ENCODE peak calls at places on chromosomes 16 and 17, in ten cellular contexts. J is HT1080; R is NT2/D1; E is activated naive CD4-positive, alpha-beta T cell treated with Interleukin-2 at 50 U/mL for 16 hours; M is BJ; Y is fibroblast of the conjunctiva; Q is GM10248; W is memory B cell; O is osteoblast; N is cardiac muscle cell. D is an unnamed sample.

GRCh38 chr17:31433091-31433790 is 41.8 kb downstream of the RAB11FIP4 start:
- DNase-seq in J (no peak), R (no peak), E (peak; percentile 21), M (no peak), Y (no peak), Q (no peak), W (no peak), O (peak; percentile 83), N (no peak), D (no peak)

GRCh38 chr17:80948961-80949450 is 42.6 kb upstream of the CHMP6 start:
- DNase-seq in J (no peak), R (no peak), E (no peak), M (no peak), Y (no peak), Q (no peak), W (no peak), O (peak; percentile 45), N (no peak), D (peak; percentile 45)

GRCh38 chr17:1055751-1056645 is 59.1 kb downstream of the TIMM22 start:
- DNase-seq in J (peak; percentile 20), R (peak; percentile 47), E (peak; percentile 43), M (no peak), Y (peak; percentile 39), Q (peak; percentile 75), W (peak; percentile 54), O (peak; percentile 98), N (peak; percentile 81), D (peak; percentile 65)

GRCh38 chr16:3129137-3130131 is 5.4 kb upstream of the ZNF213 start:
- DNase-seq in J (peak; percentile 72), R (no peak), E (peak; percentile 74), M (no peak), Y (peak; percentile 79), Q (peak; percentile 65), W (peak; percentile 73), O (peak; percentile 95), N (peak; percentile 87), D (peak; percentile 78)

GRCh38 chr17:2295575-2295974 is 8.0 kb downstream of the SMG6 start:
- DNase-seq in J (peak; percentile 47), R (no peak), E (no peak), M (no peak), Y (no peak), Q (no peak), W (no peak), O (no peak), N (no peak), D (no peak)

GRCh38 chr17:58384900-58385299 is 32.4 kb downstream of the RNF43 start:
- DNase-seq in J (no peak), R (no peak), E (no peak), M (no peak), Y (no peak), Q (no peak), W (no peak), O (no peak), N (no peak), D (no peak)

GRCh38 chr17:49471089-49471683 is 23.9 kb upstream of the NGFR start:
- DNase-seq in J (no peak), R (no peak), E (no peak), M (no peak), Y (no peak), Q (no peak), W (no peak), O (no peak), N (peak; percentile 60), D (no peak)

GRCh38 chr17:48954300-48954755 is 9.7 kb upstream of the SNF8 start:
- DNase-seq in J (peak; percentile 44), R (peak; percentile 33), E (no peak), M (no peak), Y (peak; percentile 24), Q (no peak), W (no peak), O (peak; percentile 50), N (peak; percentile 73), D (no peak)

GRCh38 chr17:17941015-17941414 is 31.2 kb downstream of the TOM1L2 start:
- DNase-seq in J (no peak), R (no peak), E (no peak), M (no peak), Y (no peak), Q (no peak), W (no peak), O (no peak), N (no peak), D (no peak)

GRCh38 chr17:56319531-56319930 is 166.3 kb downstream of the ANKFN1 start:
- DNase-seq in J (peak; percentile 65), R (peak; percentile 28), E (no peak), M (peak; percentile 11), Y (peak; percentile 63), Q (peak; percentile 21), W (no peak), O (no peak), N (peak; percentile 65), D (no peak)

GRCh38 chr16:49016461-49016860 is 265.2 kb downstream of the CBLN1 start:
- DNase-seq in J (no peak), R (no peak), E (no peak), M (no peak), Y (no peak), Q (no peak), W (no peak), O (no peak), N (no peak), D (no peak)

GRCh38 chr17:14261406-14261805 is 24.7 kb upstream of the CDRT15 start:
- DNase-seq in J (no peak), R (no peak), E (no peak), M (no peak), Y (no peak), Q (no peak), W (no peak), O (no peak), N (no peak), D (no peak)

D was measured in lower lobe of right lung.